ENCODE peak calls at places on chromosomes 5 and 9, in eight cellular contexts. I is prostate gland, B is GM12864, Q is upper lobe of right lung, E is endothelial cell of umbilical vein, R is fibroblast of mammary gland, C is fibroblast of the aortic adventitia, T is Calu3. F is an unnamed sample.

GRCh38 chr9:92961627-92962302 is 14.4 kb downstream of the FGD3 start:
- DNase-seq in C (no peak), T (no peak), R (no peak), Q (peak), I (no peak), B (no peak), E (no peak), F (peak)

GRCh38 chr5:91408710-91409109 is 25.6 kb upstream of the ARRDC3 start:
- DNase-seq in B (no peak), E (no peak), Q (no peak), T (no peak), R (no peak), I (no peak), C (no peak), F (no peak)

GRCh38 chr9:135474915-135475314 is 4.7 kb upstream of the PPP1R26 start:
- DNase-seq in C (no peak), R (no peak), Q (peak), B (no peak), T (no peak), E (peak), I (no peak), F (peak)

GRCh38 chr9:124660341-124660801 is 110.7 kb downstream of the NR6A1 start:
- DNase-seq in B (no peak), I (no peak), T (peak), R (peak), Q (no peak), C (peak), E (peak), F (no peak)

GRCh38 chr9:98099898-98100297 is 19.1 kb downstream of the TRIM14 start:
- DNase-seq in B (no peak), T (no peak), Q (no peak), C (no peak), I (peak), E (no peak), R (no peak), F (no peak)

GRCh38 chr9:132602207-132602606 is 19.8 kb downstream of the BARHL1 start:
- DNase-seq in C (no peak), E (no peak), R (no peak), Q (no peak), B (no peak), T (no peak), I (no peak), F (no peak)

GRCh38 chr5:148398698-148399121 is 15.0 kb downstream of the FBXO38 start:
- DNase-seq in B (no peak), I (no peak), Q (no peak), E (peak), T (peak), C (no peak), R (no peak), F (no peak)

GRCh38 chr9:27193886-27194285 is 84.9 kb downstream of the TEK start:
- DNase-seq in I (no peak), Q (no peak), R (peak), C (no peak), T (no peak), E (no peak), B (no peak), F (no peak)

GRCh38 chr5:32223972-32224608 is 50.0 kb upstream of the GOLPH3 start:
- DNase-seq in T (peak), C (peak), R (peak), I (no peak), E (no peak), B (no peak), Q (no peak), F (no peak)

GRCh38 chr9:136981588-136982231 is 1.1 kb upstream of the LCNL1 start:
- DNase-seq in B (no peak), T (no peak), I (no peak), Q (no peak), E (no peak), R (no peak), C (no peak), F (no peak)

GRCh38 chr9:90987566-90987965 is 185.9 kb downstream of the SYK start:
- DNase-seq in I (peak), R (no peak), C (no peak), E (no peak), T (no peak), Q (no peak), B (no peak), F (no peak)

GRCh38 chr5:151182976-151183375 is 25.4 kb upstream of the ANXA6 start:
- DNase-seq in I (no peak), E (no peak), Q (no peak), B (no peak), R (no peak), C (no peak), T (no peak), F (no peak)

GRCh38 chr9:34988218-34989055 is 1.1 kb upstream of the DNAJB5 start:
- DNase-seq in T (no peak), R (no peak), B (no peak), Q (no peak), I (no peak), E (no peak), C (no peak), F (no peak)

GRCh38 chr5:72106922-72107873 is at the start of gene MAP1B:
- DNase-seq in T (peak), C (peak), B (no peak), Q (no peak), R (peak), I (peak), E (peak), F (no peak)

GRCh38 chr9:38686923-38687322 is 33.0 kb downstream of the FAM240B start:
- DNase-seq in R (no peak), C (no peak), Q (no peak), I (no peak), E (no peak), B (no peak), T (no peak), F (no peak)

GRCh38 chr5:163269624-163270023 is 167.8 kb upstream of the CCNG1 start:
- DNase-seq in C (peak), T (no peak), R (no peak), I (no peak), Q (no peak), B (no peak), E (no peak), F (no peak)

GRCh38 chr5:116442095-116442534 is 132.5 kb downstream of the SEMA6A start:
- DNase-seq in T (peak), Q (no peak), I (no peak), C (peak), R (peak), B (no peak), E (no peak), F (peak)

GRCh38 chr5:114243281-114243982 is 118.4 kb upstream of the KCNN2 start:
- DNase-seq in Q (no peak), C (peak), T (no peak), B (no peak), I (no peak), R (peak), E (no peak), F (no peak)

GRCh38 chr9:110997847-110998246 is 40.4 kb downstream of the LPAR1 start:
- DNase-seq in R (peak), I (no peak), B (no peak), E (no peak), Q (no peak), C (peak), T (no peak), F (no peak)

GRCh38 chr9:81492710-81493447 is 196.5 kb downstream of the TLE1 start:
- DNase-seq in E (no peak), T (peak), C (peak), I (no peak), B (no peak), Q (no peak), R (peak), F (no peak)

GRCh38 chr5:146816775-146817387 is 61.7 kb downstream of the PPP2R2B start:
- DNase-seq in B (no peak), C (no peak), R (no peak), T (no peak), Q (no peak), E (no peak), I (no peak), F (no peak)

GRCh38 chr9:70639853-70640814 is 225.7 kb upstream of the KLF9 start:
- DNase-seq in R (peak), C (peak), Q (no peak), T (peak), E (peak), B (no peak), I (peak), F (no peak)

GRCh38 chr9:137390553-137391410 is 32.2 kb downstream of the EXD3 start:
- DNase-seq in B (no peak), T (no peak), E (no peak), R (no peak), C (no peak), I (peak), Q (no peak), F (no peak)

GRCh38 chr5:61523997-61524396 is 191.9 kb downstream of the ZSWIM6 start:
- DNase-seq in T (no peak), Q (no peak), E (no peak), R (no peak), I (no peak), C (no peak), B (no peak), F (no peak)

GRCh38 chr5:17852701-17853100 is 218.4 kb downstream of the TAF11L14 start:
- DNase-seq in Q (no peak), I (no peak), E (no peak), R (no peak), B (no peak), C (no peak), T (no peak), F (no peak)

GRCh38 chr9:120916573-120916972 is 10.0 kb downstream of the TRAF1 start:
- DNase-seq in R (peak), Q (no peak), I (peak), B (no peak), T (no peak), C (peak), E (no peak), F (no peak)
- TF ChIP-seq CTCF in R (peak), Q (no peak), I (peak), B (no peak), T (no peak), C (peak), E (no peak), F (no peak)

GRCh38 chr9:130884111-130884531 is 12.5 kb downstream of the QRFP start:
- DNase-seq in C (no peak), B (no peak), R (no peak), I (no peak), T (no peak), E (no peak), Q (no peak), F (no peak)
- TF ChIP-seq CTCF in C (no peak), B (no peak), R (no peak), I (no peak), T (no peak), E (no peak), Q (no peak), F (no peak)

GRCh38 chr5:80210014-80210413 is 45.8 kb downstream of the SERINC5 start:
- DNase-seq in I (no peak), T (no peak), C (no peak), Q (no peak), R (no peak), B (no peak), E (no peak), F (no peak)
- TF ChIP-seq CTCF in I (no peak), T (no peak), C (no peak), Q (no peak), R (no peak), B (no peak), E (no peak), F (no peak)

DNA sequence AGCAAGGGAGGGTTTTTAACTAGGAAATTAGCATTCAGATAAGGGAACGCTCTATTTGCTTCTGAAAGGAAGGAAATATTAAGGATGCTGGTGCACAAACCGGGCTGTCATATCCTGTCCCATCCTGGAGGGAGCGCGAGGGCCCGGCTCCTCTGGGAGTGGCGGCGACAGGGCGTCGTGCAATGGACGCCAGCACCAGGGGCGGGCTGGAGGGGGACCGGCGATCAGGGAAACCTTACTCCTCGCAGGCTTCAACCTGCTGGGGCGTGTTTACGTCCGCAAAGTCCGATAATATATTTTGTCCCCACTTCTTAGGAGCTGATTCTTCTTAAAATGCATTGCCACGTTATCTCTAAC is 197.1 kb upstream of the TBCA start:
- DNase-seq in Q (no peak), B (no peak), T (no peak), R (no peak), E (peak), I (no peak), C (no peak), F (no peak)
- TF ChIP-seq CTCF in Q (no peak), B (no peak), T (no peak), R (no peak), E (no peak), I (no peak), C (no peak), F (no peak)

GRCh38 chr5:173786296-173787187 is 101.6 kb upstream of the CPEB4 start:
- DNase-seq in R (no peak), E (no peak), B (peak), T (no peak), I (no peak), Q (no peak), C (no peak), F (no peak)
- TF ChIP-seq CTCF in R (no peak), E (no peak), B (peak), T (no peak), I (no peak), Q (no peak), C (no peak), F (no peak)